ENCODE peak calls at places on chromosomes 6 and 20, in nine cellular contexts. One of them, this sample, is unnamed.
A peak's percentile ranks its signal among the peaks of the same experiment; 100 is the strongest.

GRCh38 chr20:59958123-59958522 is at the start of gene CDH26:
- DNase-seq in Calu3: no peak
- DNase-seq in progenitor cell of endocrine pancreas: no peak
- DNase-seq in foreskin keratinocyte: no peak
- DNase-seq in astrocyte of the spinal cord: no peak
- DNase-seq in adrenal gland: no peak
- DNase-seq in brain microvascular endothelial cell: no peak
- DNase-seq in IMR-90: no peak
- DNase-seq in bronchial epithelial cell: no peak
- DNase-seq in this sample: no peak

GRCh38 chr6:16318538-16318937 is 80.2 kb downstream of the GMPR start:
- DNase-seq in brain microvascular endothelial cell: peak; percentile 85
- DNase-seq in IMR-90: peak; percentile 90
- DNase-seq in adrenal gland: peak; percentile 24
- DNase-seq in Calu3: no peak
- DNase-seq in progenitor cell of endocrine pancreas: no peak
- DNase-seq in foreskin keratinocyte: peak; percentile 65
- DNase-seq in bronchial epithelial cell: peak; percentile 69
- DNase-seq in astrocyte of the spinal cord: peak; percentile 91
- DNase-seq in this sample: no peak

GRCh38 chr20:44805991-44806729 is 4.2 kb downstream of the RIMS4 start:
- DNase-seq in astrocyte of the spinal cord: peak; percentile 1
- DNase-seq in foreskin keratinocyte: no peak
- DNase-seq in brain microvascular endothelial cell: no peak
- DNase-seq in IMR-90: peak; percentile 25
- DNase-seq in Calu3: no peak
- DNase-seq in bronchial epithelial cell: no peak
- DNase-seq in progenitor cell of endocrine pancreas: no peak
- DNase-seq in adrenal gland: peak; percentile 16
- DNase-seq in this sample: no peak

GRCh38 chr20:62993856-62994494 is 12.8 kb downstream of the BHLHE23 start:
- DNase-seq in astrocyte of the spinal cord: no peak
- DNase-seq in brain microvascular endothelial cell: no peak
- DNase-seq in progenitor cell of endocrine pancreas: no peak
- DNase-seq in Calu3: no peak
- DNase-seq in adrenal gland: no peak
- DNase-seq in foreskin keratinocyte: no peak
- DNase-seq in bronchial epithelial cell: no peak
- DNase-seq in IMR-90: no peak
- DNase-seq in this sample: peak; percentile 88

GRCh38 chr6:156597130-156597529 is 180.0 kb upstream of the ARID1B start:
- DNase-seq in adrenal gland: no peak
- DNase-seq in progenitor cell of endocrine pancreas: no peak
- DNase-seq in bronchial epithelial cell: no peak
- DNase-seq in IMR-90: no peak
- DNase-seq in foreskin keratinocyte: no peak
- DNase-seq in Calu3: no peak
- DNase-seq in brain microvascular endothelial cell: no peak
- DNase-seq in astrocyte of the spinal cord: no peak
- DNase-seq in this sample: no peak

GRCh38 chr6:146894624-146895023 is 295.9 kb downstream of the ADGB start:
- DNase-seq in brain microvascular endothelial cell: no peak
- DNase-seq in bronchial epithelial cell: no peak
- DNase-seq in astrocyte of the spinal cord: no peak
- DNase-seq in foreskin keratinocyte: no peak
- DNase-seq in Calu3: no peak
- DNase-seq in adrenal gland: no peak
- DNase-seq in IMR-90: no peak
- DNase-seq in progenitor cell of endocrine pancreas: no peak
- DNase-seq in this sample: no peak

GRCh38 chr6:135170238-135170637 is 10.9 kb upstream of the MYB start:
- DNase-seq in astrocyte of the spinal cord: no peak
- DNase-seq in foreskin keratinocyte: no peak
- DNase-seq in brain microvascular endothelial cell: no peak
- DNase-seq in progenitor cell of endocrine pancreas: no peak
- DNase-seq in bronchial epithelial cell: peak; percentile 15
- DNase-seq in IMR-90: no peak
- DNase-seq in adrenal gland: no peak
- DNase-seq in Calu3: no peak
- DNase-seq in this sample: no peak

GRCh38 chr6:159117541-159117940 is 51.7 kb upstream of the FNDC1 start:
- DNase-seq in brain microvascular endothelial cell: no peak
- DNase-seq in foreskin keratinocyte: no peak
- DNase-seq in adrenal gland: peak; percentile 52
- DNase-seq in IMR-90: no peak
- DNase-seq in progenitor cell of endocrine pancreas: no peak
- DNase-seq in Calu3: no peak
- DNase-seq in astrocyte of the spinal cord: no peak
- DNase-seq in bronchial epithelial cell: no peak
- DNase-seq in this sample: no peak

GRCh38 chr20:33211817-33212424 is 5.2 kb upstream of the BPIFA3 start:
- DNase-seq in bronchial epithelial cell: peak; percentile 65
- DNase-seq in adrenal gland: peak; percentile 59
- DNase-seq in progenitor cell of endocrine pancreas: peak; percentile 58
- DNase-seq in astrocyte of the spinal cord: peak; percentile 26
- DNase-seq in Calu3: peak; percentile 85
- DNase-seq in foreskin keratinocyte: peak; percentile 39
- DNase-seq in brain microvascular endothelial cell: peak; percentile 34
- DNase-seq in IMR-90: peak; percentile 33
- DNase-seq in this sample: peak; percentile 66

GRCh38 chr6:27281105-27281539 is 31.0 kb downstream of the POM121L2 start:
- DNase-seq in foreskin keratinocyte: no peak
- DNase-seq in Calu3: no peak
- DNase-seq in IMR-90: no peak
- DNase-seq in adrenal gland: no peak
- DNase-seq in progenitor cell of endocrine pancreas: no peak
- DNase-seq in bronchial epithelial cell: no peak
- DNase-seq in brain microvascular endothelial cell: no peak
- DNase-seq in astrocyte of the spinal cord: no peak
- DNase-seq in this sample: no peak

GRCh38 chr6:150076196-150076893 is 7.4 kb upstream of the ULBP3 start:
- DNase-seq in bronchial epithelial cell: no peak
- DNase-seq in Calu3: no peak
- DNase-seq in foreskin keratinocyte: no peak
- DNase-seq in astrocyte of the spinal cord: peak; percentile 30
- DNase-seq in adrenal gland: no peak
- DNase-seq in progenitor cell of endocrine pancreas: no peak
- DNase-seq in brain microvascular endothelial cell: peak; percentile 23
- DNase-seq in IMR-90: no peak
- DNase-seq in this sample: no peak
- TF ChIP-seq CTCF in bronchial epithelial cell: peak; percentile 24
- TF ChIP-seq CTCF in Calu3: no peak
- TF ChIP-seq CTCF in foreskin keratinocyte: peak; percentile 23
- TF ChIP-seq CTCF in astrocyte of the spinal cord: no peak
- TF ChIP-seq CTCF in adrenal gland: no peak
- TF ChIP-seq CTCF in progenitor cell of endocrine pancreas: peak; percentile 25
- TF ChIP-seq CTCF in brain microvascular endothelial cell: peak; percentile 47
- TF ChIP-seq CTCF in IMR-90: no peak
- TF ChIP-seq CTCF in this sample: no peak

DNA sequence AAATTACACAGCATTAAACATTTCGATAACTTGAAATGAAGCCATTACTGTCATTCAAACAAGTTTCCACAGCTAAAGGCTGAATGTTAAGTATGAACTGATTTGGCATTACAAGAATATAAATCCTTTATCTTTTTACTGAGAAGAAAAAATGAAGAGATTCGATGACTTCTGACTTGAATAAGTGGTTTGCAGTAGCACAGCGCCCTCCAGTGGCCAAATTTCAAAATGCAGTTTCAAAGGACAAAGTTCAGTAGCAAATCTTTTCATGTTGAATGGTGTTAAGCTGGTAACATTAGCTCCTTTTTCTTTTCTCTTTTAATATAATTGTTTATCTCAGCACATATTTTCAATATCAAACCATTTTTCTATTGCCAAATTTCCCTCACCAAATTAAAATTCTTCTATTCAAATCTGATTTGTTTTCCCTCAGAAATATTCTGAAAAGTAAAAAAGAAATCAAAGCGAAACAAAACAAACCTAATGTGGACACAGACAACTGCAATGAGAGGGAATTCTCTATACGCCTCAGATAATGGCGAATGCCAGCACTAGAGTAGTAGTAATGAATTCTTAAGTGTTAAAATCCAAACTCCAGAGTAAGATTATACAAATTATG is 145.7 kb downstream of the BTBD9 start:
- DNase-seq in bronchial epithelial cell: peak; percentile 67
- DNase-seq in adrenal gland: peak; percentile 60
- DNase-seq in IMR-90: peak; percentile 81
- DNase-seq in brain microvascular endothelial cell: peak; percentile 81
- DNase-seq in astrocyte of the spinal cord: peak; percentile 82
- DNase-seq in foreskin keratinocyte: peak; percentile 36
- DNase-seq in Calu3: peak; percentile 78
- DNase-seq in progenitor cell of endocrine pancreas: peak; percentile 72
- DNase-seq in this sample: no peak
- TF ChIP-seq CTCF in bronchial epithelial cell: peak; percentile 67
- TF ChIP-seq CTCF in adrenal gland: peak; percentile 91
- TF ChIP-seq CTCF in IMR-90: peak; percentile 90
- TF ChIP-seq CTCF in brain microvascular endothelial cell: peak; percentile 76
- TF ChIP-seq CTCF in astrocyte of the spinal cord: peak; percentile 70
- TF ChIP-seq CTCF in foreskin keratinocyte: peak; percentile 97
- TF ChIP-seq CTCF in Calu3: peak; percentile 92
- TF ChIP-seq CTCF in progenitor cell of endocrine pancreas: peak; percentile 98
- TF ChIP-seq CTCF in this sample: peak; percentile 89

GRCh38 chr6:1316482-1317220 is 4.8 kb downstream of the FOXQ1 start:
- DNase-seq in foreskin keratinocyte: peak; percentile 16
- DNase-seq in brain microvascular endothelial cell: no peak
- DNase-seq in Calu3: peak; percentile 51
- DNase-seq in bronchial epithelial cell: no peak
- DNase-seq in adrenal gland: no peak
- DNase-seq in progenitor cell of endocrine pancreas: peak; percentile 50
- DNase-seq in astrocyte of the spinal cord: no peak
- DNase-seq in IMR-90: no peak
- DNase-seq in this sample: no peak

GRCh38 chr6:1315201-1315559 is 3.3 kb downstream of the FOXQ1 start:
- DNase-seq in foreskin keratinocyte: no peak
- DNase-seq in Calu3: no peak
- DNase-seq in bronchial epithelial cell: no peak
- DNase-seq in adrenal gland: no peak
- DNase-seq in IMR-90: no peak
- DNase-seq in progenitor cell of endocrine pancreas: no peak
- DNase-seq in brain microvascular endothelial cell: no peak
- DNase-seq in astrocyte of the spinal cord: no peak
- DNase-seq in this sample: no peak

GRCh38 chr6:1318036-1318435 is 6.1 kb downstream of the FOXQ1 start:
- DNase-seq in adrenal gland: no peak
- DNase-seq in progenitor cell of endocrine pancreas: no peak
- DNase-seq in foreskin keratinocyte: no peak
- DNase-seq in brain microvascular endothelial cell: no peak
- DNase-seq in Calu3: no peak
- DNase-seq in bronchial epithelial cell: no peak
- DNase-seq in IMR-90: no peak
- DNase-seq in astrocyte of the spinal cord: no peak
- DNase-seq in this sample: no peak

GRCh38 chr6:1315560-1316386 is 3.9 kb downstream of the FOXQ1 start:
- DNase-seq in bronchial epithelial cell: no peak
- DNase-seq in IMR-90: no peak
- DNase-seq in foreskin keratinocyte: no peak
- DNase-seq in astrocyte of the spinal cord: no peak
- DNase-seq in progenitor cell of endocrine pancreas: no peak
- DNase-seq in Calu3: no peak
- DNase-seq in brain microvascular endothelial cell: no peak
- DNase-seq in adrenal gland: no peak
- DNase-seq in this sample: no peak

GRCh38 chr6:1317302-1317815 is 5.5 kb downstream of the FOXQ1 start:
- DNase-seq in adrenal gland: no peak
- DNase-seq in Calu3: no peak
- DNase-seq in astrocyte of the spinal cord: no peak
- DNase-seq in progenitor cell of endocrine pancreas: no peak
- DNase-seq in IMR-90: no peak
- DNase-seq in bronchial epithelial cell: no peak
- DNase-seq in brain microvascular endothelial cell: no peak
- DNase-seq in foreskin keratinocyte: no peak
- DNase-seq in this sample: no peak
- TF ChIP-seq CTCF in adrenal gland: no peak
- TF ChIP-seq CTCF in Calu3: no peak
- TF ChIP-seq CTCF in astrocyte of the spinal cord: no peak
- TF ChIP-seq CTCF in progenitor cell of endocrine pancreas: no peak
- TF ChIP-seq CTCF in IMR-90: no peak
- TF ChIP-seq CTCF in bronchial epithelial cell: no peak
- TF ChIP-seq CTCF in brain microvascular endothelial cell: no peak
- TF ChIP-seq CTCF in foreskin keratinocyte: no peak
- TF ChIP-seq CTCF in this sample: no peak

DNA sequence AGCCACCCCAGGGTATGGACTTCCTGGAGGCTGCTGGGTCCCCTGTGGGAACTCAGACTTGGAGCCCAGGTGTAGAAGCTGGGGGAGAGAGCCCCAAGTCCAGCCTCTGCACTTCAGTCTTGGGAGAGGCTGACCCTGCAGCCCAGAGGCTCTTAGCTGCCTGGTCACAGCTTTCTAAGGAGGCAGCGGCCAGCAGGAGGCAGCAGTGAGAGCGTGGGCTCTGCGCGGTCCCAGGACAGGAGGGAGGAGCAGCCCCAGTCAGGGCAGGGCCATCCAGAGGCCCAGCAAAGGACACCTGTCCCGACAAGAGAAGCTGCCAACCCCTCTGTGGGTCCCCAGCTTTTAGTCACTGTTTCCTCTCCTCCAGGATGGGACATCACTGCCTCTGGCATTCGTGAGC is 9.4 kb downstream of the TREML2 start:
- DNase-seq in adrenal gland: no peak
- DNase-seq in progenitor cell of endocrine pancreas: no peak
- DNase-seq in foreskin keratinocyte: no peak
- DNase-seq in bronchial epithelial cell: no peak
- DNase-seq in IMR-90: no peak
- DNase-seq in Calu3: peak; percentile 72
- DNase-seq in astrocyte of the spinal cord: no peak
- DNase-seq in brain microvascular endothelial cell: no peak
- DNase-seq in this sample: no peak
- TF ChIP-seq CTCF in adrenal gland: no peak
- TF ChIP-seq CTCF in progenitor cell of endocrine pancreas: peak; percentile 58
- TF ChIP-seq CTCF in foreskin keratinocyte: peak; percentile 55
- TF ChIP-seq CTCF in bronchial epithelial cell: peak; percentile 36
- TF ChIP-seq CTCF in IMR-90: peak; percentile 31
- TF ChIP-seq CTCF in Calu3: peak; percentile 69
- TF ChIP-seq CTCF in astrocyte of the spinal cord: peak; percentile 33
- TF ChIP-seq CTCF in brain microvascular endothelial cell: peak; percentile 62
- TF ChIP-seq CTCF in this sample: peak; percentile 26

GRCh38 chr6:136378888-136379287 is 89.2 kb upstream of the BCLAF1 start:
- DNase-seq in Calu3: no peak
- DNase-seq in foreskin keratinocyte: no peak
- DNase-seq in astrocyte of the spinal cord: no peak
- DNase-seq in IMR-90: peak; percentile 5
- DNase-seq in bronchial epithelial cell: peak; percentile 29
- DNase-seq in progenitor cell of endocrine pancreas: no peak
- DNase-seq in brain microvascular endothelial cell: no peak
- DNase-seq in adrenal gland: no peak
- DNase-seq in this sample: no peak
- TF ChIP-seq CTCF in Calu3: no peak
- TF ChIP-seq CTCF in foreskin keratinocyte: peak; percentile 61
- TF ChIP-seq CTCF in astrocyte of the spinal cord: peak; percentile 9
- TF ChIP-seq CTCF in IMR-90: peak; percentile 21
- TF ChIP-seq CTCF in bronchial epithelial cell: peak; percentile 36
- TF ChIP-seq CTCF in progenitor cell of endocrine pancreas: peak; percentile 19
- TF ChIP-seq CTCF in brain microvascular endothelial cell: peak; percentile 47
- TF ChIP-seq CTCF in adrenal gland: no peak
- TF ChIP-seq CTCF in this sample: no peak

This sample was measured in D721Med.